ENCODE peak calls at places on chromosomes 11 and 22, in five cellular contexts. A, G, X, M and H are unnamed samples.
A peak's percentile ranks its signal among the peaks of the same experiment; 100 is the strongest.

GRCh38 chr22:50134481-50134880 is 36.0 kb upstream of the PANX2 start:
- DNase-seq in G (no peak), X (no peak), M (no peak), A (no peak), H (no peak)

GRCh38 chr11:46724088-46724487 is 5.1 kb downstream of the F2 start:
- DNase-seq in G (no peak), A (no peak), M (no peak), X (no peak), H (no peak)

GRCh38 chr11:19597876-19598275 is 114.8 kb upstream of the NAV2 start:
- DNase-seq in A (no peak), G (no peak), M (no peak), X (no peak), H (no peak)

GRCh38 chr11:92296138-92296515 is 71.5 kb downstream of the FAT3 start:
- DNase-seq in A (no peak), M (peak; percentile 45), X (no peak), G (no peak), H (no peak)

GRCh38 chr22:36184433-36185035 is 17.1 kb downstream of the APOL4 start:
- DNase-seq in G (no peak), A (no peak), M (no peak), X (no peak), H (no peak)

GRCh38 chr11:15434529-15434928 is 319.8 kb downstream of the INSC start:
- DNase-seq in A (no peak), G (no peak), X (no peak), M (no peak), H (no peak)

GRCh38 chr11:126963603-126964353 is 36.8 kb downstream of the KIRREL3 start:
- DNase-seq in A (no peak), M (peak; percentile 43), X (no peak), G (no peak), H (no peak)

GRCh38 chr11:59135648-59136461 is 6.8 kb upstream of the FAM111A start:
- DNase-seq in G (peak; percentile 39), X (peak; percentile 74), A (no peak), M (peak; percentile 66), H (peak; percentile 49)

DNA sequence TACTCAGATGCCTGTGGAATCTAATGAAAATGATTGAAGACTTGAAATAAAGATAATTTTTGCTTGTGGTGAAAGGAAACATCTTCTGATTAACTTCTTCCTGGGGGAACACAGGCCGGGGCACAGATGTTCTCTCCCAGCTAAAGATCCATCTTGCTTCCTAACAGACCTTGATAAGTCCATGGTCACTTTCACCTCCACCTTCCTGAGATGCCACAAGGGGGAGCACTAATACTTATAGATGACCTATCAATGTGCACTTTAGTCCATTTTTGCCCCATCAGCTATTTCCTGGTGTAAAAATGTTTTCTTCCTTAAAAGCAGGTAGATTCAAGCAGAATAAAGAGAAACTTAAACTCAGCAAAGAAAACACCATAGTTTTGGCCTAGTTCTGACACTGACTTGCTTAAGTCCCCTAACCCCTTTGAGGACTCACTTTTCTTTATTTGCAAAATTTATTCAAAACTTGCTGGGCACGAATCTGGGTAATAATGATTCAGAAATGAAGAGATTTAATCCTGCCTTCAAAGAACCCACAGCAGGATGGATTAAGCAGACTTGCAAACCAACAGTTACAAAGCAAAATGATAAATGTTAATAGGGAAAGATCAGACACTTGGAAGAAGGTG is 158.7 kb downstream of the RAB38 start:
- DNase-seq in X (peak; percentile 86), A (peak; percentile 39), G (peak; percentile 72), M (peak; percentile 84), H (peak; percentile 54)
- TF ChIP-seq CTCF in X (peak; percentile 86), A (peak; percentile 85), G (peak; percentile 81), M (peak; percentile 89), H (peak; percentile 69)

DNA sequence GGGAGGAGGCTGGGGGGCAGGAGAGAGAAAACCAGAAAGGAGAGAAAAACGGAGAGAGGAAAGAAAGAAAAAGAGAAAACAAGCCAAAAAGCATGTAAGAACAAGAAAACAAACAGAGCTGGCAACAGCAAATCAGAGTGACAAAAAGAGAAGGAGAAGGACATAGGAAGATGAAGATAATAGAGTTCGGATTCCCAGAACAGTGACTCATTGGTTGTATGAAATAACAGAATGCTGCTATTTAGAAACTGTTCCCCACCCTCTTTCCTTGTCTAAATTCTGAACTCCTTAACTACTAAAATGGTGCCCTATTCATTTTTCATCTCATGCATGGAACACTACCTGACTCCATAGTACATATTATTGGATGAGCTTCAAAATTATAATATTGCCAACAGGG is 317.4 kb downstream of the C11orf87 start:
- DNase-seq in G (no peak), X (no peak), M (no peak), A (no peak), H (no peak)
- H3K4me3 ChIP-seq in G (no peak overlapping the region), X (no peak overlapping the region), M (no peak overlapping the region), A (no peak overlapping the region), H (no peak overlapping the region)

GRCh38 chr22:22717723-22718122 is 73.3 kb downstream of the GGTLC2 start:
- DNase-seq in M (no peak), A (no peak), X (no peak), G (no peak), H (no peak)

GRCh38 chr22:22716136-22716535 is 71.7 kb downstream of the GGTLC2 start:
- DNase-seq in M (no peak), A (no peak), G (no peak), X (no peak), H (no peak)

GRCh38 chr22:22721681-22722309 is 77.4 kb downstream of the GGTLC2 start:
- DNase-seq in A (no peak), M (peak; percentile 83), X (peak; percentile 83), G (no peak), H (peak; percentile 72)

GRCh38 chr22:22720724-22721261 is 76.4 kb downstream of the GGTLC2 start:
- DNase-seq in A (no peak), G (no peak), M (no peak), X (peak; percentile 30), H (peak; percentile 80)

GRCh38 chr22:22720201-22720723 is 75.8 kb downstream of the GGTLC2 start:
- DNase-seq in A (no peak), G (no peak), M (peak; percentile 34), X (peak; percentile 48), H (peak; percentile 78)
- TF ChIP-seq CTCF in A (peak; percentile 60), G (peak; percentile 45), M (peak; percentile 33), X (peak; percentile 71), H (peak; percentile 72)

GRCh38 chr11:11937957-11938356 is 70.5 kb downstream of the DKK3 start:
- DNase-seq in M (peak; percentile 38), G (no peak), X (peak; percentile 24), A (peak; percentile 17), H (no peak)

GRCh38 chr11:11944444-11944843 is 64.0 kb downstream of the DKK3 start:
- DNase-seq in A (no peak), G (no peak), M (no peak), X (no peak), H (no peak)

GRCh38 chr11:11937433-11937832 is 71.0 kb downstream of the DKK3 start:
- DNase-seq in A (no peak), X (no peak), G (no peak), M (no peak), H (no peak)

GRCh38 chr11:11942668-11943067 is 65.8 kb downstream of the DKK3 start:
- DNase-seq in G (no peak), M (no peak), X (no peak), A (no peak), H (no peak)

DNA sequence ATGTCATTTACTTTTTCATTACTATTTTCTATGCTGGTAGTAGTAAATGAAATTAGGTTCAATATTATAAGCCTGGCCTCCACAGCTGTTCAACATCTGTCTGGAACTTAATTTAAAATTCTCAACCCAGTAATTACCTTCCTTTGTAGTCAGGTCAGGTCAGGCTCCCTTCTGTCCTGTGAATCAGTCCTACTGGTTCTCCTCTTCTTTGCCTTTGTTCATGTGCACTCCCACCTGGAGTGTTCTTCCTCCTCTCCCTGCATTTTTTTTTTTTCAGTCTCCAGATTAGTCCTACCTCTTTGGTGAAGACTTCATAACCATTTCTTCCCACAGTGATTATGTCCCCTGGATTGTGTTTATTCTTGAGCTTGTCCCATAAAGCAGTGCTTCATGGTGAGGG is 67.9 kb downstream of the DKK3 start:
- DNase-seq in X (no peak), M (no peak), A (no peak), G (no peak), H (no peak)
- H3K4me3 ChIP-seq in X (no peak overlapping the region), M (no peak overlapping the region), A (no peak overlapping the region), G (no peak overlapping the region), H (no peak overlapping the region)

DNA sequence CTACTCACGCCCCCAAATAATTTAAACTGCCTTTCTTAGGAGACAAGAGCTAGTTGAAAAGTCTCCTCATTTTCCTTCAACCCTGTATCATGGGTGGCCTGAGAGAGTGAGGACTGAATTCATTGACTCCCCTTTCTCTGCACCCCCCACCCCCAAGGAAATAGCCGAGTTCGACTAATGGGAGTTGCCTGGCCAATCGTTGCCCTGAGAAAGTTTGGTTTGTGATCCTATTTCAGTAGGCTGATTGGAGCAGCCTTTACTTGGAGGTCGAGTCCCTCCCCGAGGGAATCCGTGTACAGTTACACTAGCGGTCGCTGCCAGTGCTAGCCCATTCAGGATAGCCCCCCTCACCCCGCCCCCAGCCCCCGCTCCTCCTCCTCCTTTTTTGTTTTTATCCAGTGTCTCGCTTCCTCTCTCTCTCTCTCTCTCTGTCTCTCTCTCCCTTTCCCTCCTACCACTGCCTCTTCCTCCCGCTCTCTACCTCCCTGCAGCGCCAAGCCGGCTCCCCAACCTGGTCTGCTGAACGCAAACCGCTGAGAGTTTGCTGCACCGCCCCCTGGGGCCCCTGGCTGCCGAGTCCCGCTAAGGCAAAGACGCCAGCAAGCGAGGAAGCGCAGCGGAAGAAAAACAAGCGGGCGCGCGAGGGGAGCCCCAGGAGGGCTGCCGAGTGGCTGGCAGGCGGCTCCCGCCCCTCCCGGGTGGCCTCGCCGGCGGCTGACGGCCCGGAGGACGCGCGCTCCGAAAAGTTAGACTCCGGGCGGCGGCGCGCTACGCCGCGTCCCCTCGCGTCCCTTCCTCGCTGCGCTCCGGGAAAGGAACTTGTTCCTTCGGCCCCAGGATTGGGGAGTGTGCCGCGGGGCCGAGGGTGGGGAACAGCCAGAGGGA is at the start of gene GRAMD1B:
- DNase-seq in A (no peak), G (peak; percentile 30), M (peak; percentile 90), X (peak; percentile 40), H (no peak)
- TF ChIP-seq CTCF in A (no peak), G (peak; percentile 38), M (peak; percentile 21), X (no peak), H (peak; percentile 20)

DNA sequence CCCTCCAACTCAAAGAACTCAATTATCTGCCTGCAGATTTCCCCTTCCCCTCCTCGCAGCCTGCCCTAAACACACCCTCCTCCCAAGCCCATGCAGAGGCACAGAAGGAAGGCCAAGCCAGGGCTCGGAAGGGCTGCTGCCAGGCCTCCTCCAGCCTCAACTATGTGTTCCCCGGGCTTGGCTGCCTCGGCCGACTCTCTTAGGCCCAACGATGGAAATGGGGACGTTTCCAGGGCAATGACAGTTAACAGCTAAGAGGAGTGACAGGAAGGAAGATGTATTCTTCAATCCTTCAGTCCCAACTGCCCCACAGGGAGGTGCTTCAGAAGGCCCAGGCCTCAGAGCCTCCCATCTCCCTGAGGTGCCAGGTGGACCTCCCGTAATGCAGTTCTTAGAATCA is 104.0 kb upstream of the AKIP1 start:
- DNase-seq in M (no peak), X (no peak), A (no peak), G (no peak), H (no peak)
- H3K4me3 ChIP-seq in M (no peak overlapping the region), X (no peak overlapping the region), A (no peak overlapping the region), G (peak overlapping the region; percentile 27), H (no peak overlapping the region)

GRCh38 chr11:67285541-67286498 is 3.3 kb upstream of the ANKRD13D start:
- DNase-seq in G (no peak), X (no peak), A (no peak), M (no peak), H (no peak)

GRCh38 chr11:67288198-67288451 is 978 bp upstream of the ANKRD13D start:
- DNase-seq in M (no peak), A (no peak), X (no peak), G (no peak), H (no peak)

GRCh38 chr11:67287355-67288197 is 1.5 kb upstream of the ANKRD13D start:
- DNase-seq in M (no peak), G (no peak), A (no peak), X (no peak), H (no peak)

GRCh38 chr11:67284811-67285540 is 4.1 kb upstream of the ANKRD13D start:
- DNase-seq in M (no peak), G (no peak), X (no peak), A (no peak), H (no peak)

GRCh38 chr11:67286621-67287333 is 2.3 kb upstream of the ANKRD13D start:
- DNase-seq in M (no peak), A (no peak), X (no peak), G (no peak), H (no peak)
- TF ChIP-seq CTCF in M (no peak), A (peak; percentile 15), X (no peak), G (no peak), H (no peak)